ENCODE peak calls at places on chromosomes 12 and 14, in seven cellular contexts. F, X, V, B, O, T and P are unnamed samples.

GRCh38 chr14:85688024-85688423 is 158.1 kb downstream of the FLRT2 start:
- DNase-seq in F (no peak), X (no peak), V (no peak), B (no peak), O (no peak), T (no peak), P (no peak)

GRCh38 chr14:99840265-99840664 is 47.1 kb downstream of the EML1 start:
- DNase-seq in F (no peak), X (no peak), V (no peak), B (no peak), O (no peak), T (no peak), P (no peak)

GRCh38 chr12:19036673-19037357 is 92.7 kb upstream of the PLEKHA5 start:
- DNase-seq in F (peak; percentile 72), X (peak; percentile 12), V (no peak), B (no peak), O (no peak), T (no peak), P (no peak)

GRCh38 chr12:104570174-104570907 is 113.6 kb downstream of the CHST11 start:
- DNase-seq in F (no peak), X (no peak), V (no peak), B (no peak), O (no peak), T (no peak), P (no peak)

GRCh38 chr14:104199266-104199665 is 60.9 kb downstream of the KIF26A start:
- DNase-seq in F (no peak), X (no peak), V (no peak), B (no peak), O (no peak), T (no peak), P (no peak)

GRCh38 chr14:68979021-68979721 is at the start of gene ACTN1:
- DNase-seq in F (peak; percentile 97), X (peak; percentile 98), V (peak; percentile 52), B (peak; percentile 96), O (no peak), T (peak; percentile 99), P (peak; percentile 94)

GRCh38 chr14:65226824-65227604 is 124.7 kb upstream of the MAX start:
- DNase-seq in F (no peak), X (no peak), V (no peak), B (no peak), O (no peak), T (peak; percentile 11), P (no peak)

GRCh38 chr14:101511620-101512395 is 49.5 kb upstream of the DIO3 start:
- DNase-seq in F (no peak), X (no peak), V (no peak), B (no peak), O (no peak), T (no peak), P (no peak)

GRCh38 chr14:75119056-75119455 is 7.8 kb downstream of the NEK9 start:
- DNase-seq in F (no peak), X (peak; percentile 10), V (no peak), B (no peak), O (no peak), T (no peak), P (no peak)

GRCh38 chr14:48690349-48690748 is 895.8 kb downstream of the RPS29 start:
- DNase-seq in F (no peak), X (no peak), V (no peak), B (no peak), O (no peak), T (no peak), P (no peak)

GRCh38 chr14:67480011-67480410 is 8.5 kb downstream of the TMEM229B start:
- DNase-seq in F (peak; percentile 53), X (no peak), V (no peak), B (no peak), O (no peak), T (peak; percentile 30), P (no peak)

GRCh38 chr14:101781240-101782061 is 19.9 kb downstream of the PPP2R5C start:
- DNase-seq in F (peak; percentile 19), X (peak; percentile 14), V (no peak), B (no peak), O (peak; percentile 50), T (no peak), P (no peak)

GRCh38 chr14:95210699-95211098 is 53.4 kb upstream of the DICER1 start:
- DNase-seq in F (no peak), X (no peak), V (no peak), B (peak; percentile 69), O (no peak), T (no peak), P (no peak)

GRCh38 chr14:63452796-63453195 is 90.4 kb downstream of the PPP2R5E start:
- DNase-seq in F (no peak), X (no peak), V (no peak), B (no peak), O (no peak), T (no peak), P (no peak)

GRCh38 chr12:38906482-38907170 is 1.2 kb upstream of the CPNE8 start:
- DNase-seq in F (peak; percentile 90), X (peak; percentile 90), V (peak; percentile 34), B (peak; percentile 91), O (peak; percentile 11), T (peak; percentile 66), P (peak; percentile 20)

GRCh38 chr12:64625243-64626077 is 15.2 kb downstream of the RASSF3 start:
- DNase-seq in F (peak; percentile 32), X (peak; percentile 99), V (no peak), B (peak; percentile 66), O (peak; percentile 40), T (no peak), P (no peak)

GRCh38 chr12:85866929-85867776 is 6.9 kb upstream of the NTS start:
- DNase-seq in F (peak; percentile 59), X (peak; percentile 71), V (no peak), B (no peak), O (no peak), T (peak; percentile 51), P (peak; percentile 43)

GRCh38 chr12:6033546-6033945 is 88.5 kb upstream of the ANO2 start:
- DNase-seq in F (no peak), X (no peak), V (no peak), B (no peak), O (no peak), T (no peak), P (no peak)

GRCh38 chr14:69079188-69079742 is 73.7 kb downstream of the DCAF5 start:
- DNase-seq in F (no peak), X (peak; percentile 85), V (no peak), B (no peak), O (no peak), T (no peak), P (no peak)

GRCh38 chr12:94875525-94875924 is 128.0 kb downstream of the NDUFA12 start:
- DNase-seq in F (peak; percentile 13), X (peak; percentile 43), V (no peak), B (no peak), O (peak; percentile 30), T (peak; percentile 36), P (peak; percentile 36)

GRCh38 chr12:116432321-116432750 is 126.8 kb upstream of the MAP1LC3B2 start:
- DNase-seq in F (no peak), X (no peak), V (no peak), B (no peak), O (no peak), T (no peak), P (no peak)

GRCh38 chr12:20030847-20031246 is 337.5 kb upstream of the PDE3A start:
- DNase-seq in F (no peak), X (peak; percentile 77), V (no peak), B (no peak), O (no peak), T (no peak), P (no peak)

GRCh38 chr14:79587194-79587593 is 624.1 kb downstream of the DIO2 start:
- DNase-seq in F (no peak), X (peak; percentile 31), V (no peak), B (no peak), O (no peak), T (no peak), P (no peak)

GRCh38 chr12:32365473-32366064 is 33.8 kb upstream of the FGD4 start:
- DNase-seq in F (peak; percentile 71), X (peak; percentile 88), V (peak; percentile 5), B (no peak), O (peak; percentile 21), T (peak; percentile 58), P (peak; percentile 48)

GRCh38 chr12:60337865-60338549 is 742.2 kb downstream of the SLC16A7 start:
- DNase-seq in F (no peak), X (no peak), V (no peak), B (no peak), O (no peak), T (no peak), P (no peak)

GRCh38 chr12:96466939-96467751 is 22.2 kb upstream of the CFAP54 start:
- DNase-seq in F (no peak), X (peak; percentile 45), V (no peak), B (no peak), O (no peak), T (peak; percentile 38), P (no peak)